ENCODE peak calls at places on chromosomes 4 and X, in ten cellular contexts. R, A, K, Q, Z, C, E, V, H and X are unnamed samples.

GRCh38 chr4:71270901-71271300 is 67.9 kb upstream of the SLC4A4 start:
- DNase-seq in R (no peak), A (no peak), K (peak), Q (peak), Z (no peak), C (peak), E (no peak), V (peak), H (peak), X (no peak)

GRCh38 chrX:13120017-13120416 is 75.6 kb upstream of the FAM9C start:
- DNase-seq in R (no peak), A (no peak), K (peak), Q (peak), Z (peak), C (peak), E (peak), V (peak), H (peak), X (no peak)

GRCh38 chr4:15232725-15233597 is 194.9 kb upstream of the C1QTNF7 start:
- DNase-seq in R (no peak), A (no peak), K (no peak), Q (no peak), Z (no peak), C (no peak), E (no peak), V (peak), H (no peak), X (no peak)

GRCh38 chr4:185144601-185145240 is 1.7 kb downstream of the SLC25A4 start:
- DNase-seq in R (no peak), A (no peak), K (no peak), Q (no peak), Z (no peak), C (no peak), E (no peak), V (peak), H (no peak), X (no peak)

GRCh38 chrX:70422886-70423336 is at the start of gene GDPD2:
- DNase-seq in R (no peak), A (no peak), K (peak), Q (peak), Z (no peak), C (no peak), E (no peak), V (peak), H (peak), X (no peak)

GRCh38 chrX:50107470-50107869 is 93.3 kb downstream of the AKAP4 start:
- DNase-seq in R (no peak), A (no peak), K (no peak), Q (no peak), Z (no peak), C (no peak), E (no peak), V (no peak), H (no peak), X (no peak)

GRCh38 chrX:103431316-103431715 is 55.0 kb downstream of the BEX3 start:
- DNase-seq in R (no peak), A (no peak), K (no peak), Q (peak), Z (no peak), C (no peak), E (no peak), V (no peak), H (no peak), X (no peak)

GRCh38 chrX:77899081-77899828 is at the start of gene COX7B:
- DNase-seq in R (peak), A (peak), K (peak), Q (peak), Z (peak), C (peak), E (peak), V (peak), H (peak), X (no peak)

GRCh38 chr4:12729384-12729783 is 754.8 kb downstream of the RAB28 start:
- DNase-seq in R (no peak), A (no peak), K (no peak), Q (peak), Z (no peak), C (peak), E (no peak), V (peak), H (no peak), X (no peak)

GRCh38 chr4:47526281-47526680 is 41.2 kb downstream of the ATP10D start:
- DNase-seq in R (no peak), A (no peak), K (no peak), Q (no peak), Z (no peak), C (no peak), E (no peak), V (no peak), H (no peak), X (no peak)

GRCh38 chr4:105092356-105092755 is 54.3 kb upstream of the TET2 start:
- DNase-seq in R (no peak), A (no peak), K (no peak), Q (no peak), Z (no peak), C (no peak), E (no peak), V (no peak), H (no peak), X (no peak)

GRCh38 chr4:184645904-184646610 is 3.2 kb downstream of the CASP3 start:
- DNase-seq in R (no peak), A (no peak), K (no peak), Q (no peak), Z (no peak), C (no peak), E (no peak), V (no peak), H (peak), X (no peak)

GRCh38 chr4:183443609-183444148 is 757 bp upstream of the CDKN2AIP start:
- DNase-seq in R (peak), A (peak), K (no peak), Q (no peak), Z (no peak), C (peak), E (no peak), V (no peak), H (no peak), X (peak)

GRCh38 chr4:24211821-24212220 is 322.0 kb upstream of the PPARGC1A start:
- DNase-seq in R (no peak), A (no peak), K (no peak), Q (no peak), Z (no peak), C (no peak), E (no peak), V (no peak), H (no peak), X (no peak)

GRCh38 chr4:55397024-55397520 is 1.3 kb downstream of the TMEM165 start:
- DNase-seq in R (peak), A (no peak), K (no peak), Q (no peak), Z (peak), C (peak), E (peak), V (no peak), H (no peak), X (peak)

GRCh38 chrX:65635371-65635770 is 32.1 kb upstream of the MSN start:
- DNase-seq in R (no peak), A (no peak), K (no peak), Q (no peak), Z (no peak), C (no peak), E (peak), V (no peak), H (no peak), X (no peak)
- H3K27ac ChIP-seq in R (peak), A (no peak), K (peak), Q (peak), Z (peak), C (no peak), E (peak), V (no peak), H (peak), X (no peak)

DNA sequence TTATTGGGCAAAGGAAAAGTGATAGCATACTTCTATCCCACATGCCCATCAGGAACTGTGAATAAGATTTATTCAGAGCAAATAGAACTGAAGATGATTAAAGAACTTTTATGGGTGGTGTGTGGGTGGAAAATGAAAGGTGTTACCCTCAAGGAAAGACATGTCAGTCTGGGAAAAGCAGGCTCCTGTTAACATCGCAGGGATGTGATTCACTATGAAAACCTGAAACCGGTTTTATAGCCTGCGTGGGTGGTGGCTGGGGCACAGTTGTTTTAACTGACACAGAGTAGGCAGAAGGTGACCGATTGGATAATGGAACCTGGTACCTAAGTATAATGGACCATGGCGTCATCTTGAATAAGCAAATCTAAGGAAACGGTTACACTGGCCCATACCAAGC is 61.3 kb upstream of the CASK start:
- DNase-seq in R (no peak), A (no peak), K (no peak), Q (no peak), Z (no peak), C (no peak), E (no peak), V (no peak), H (peak), X (no peak)
- TF ChIP-seq EP300 in R (no peak), A (no peak), K (no peak), Q (no peak), Z (no peak), C (no peak), E (no peak), V (no peak), H (no peak), X (no peak)

DNA sequence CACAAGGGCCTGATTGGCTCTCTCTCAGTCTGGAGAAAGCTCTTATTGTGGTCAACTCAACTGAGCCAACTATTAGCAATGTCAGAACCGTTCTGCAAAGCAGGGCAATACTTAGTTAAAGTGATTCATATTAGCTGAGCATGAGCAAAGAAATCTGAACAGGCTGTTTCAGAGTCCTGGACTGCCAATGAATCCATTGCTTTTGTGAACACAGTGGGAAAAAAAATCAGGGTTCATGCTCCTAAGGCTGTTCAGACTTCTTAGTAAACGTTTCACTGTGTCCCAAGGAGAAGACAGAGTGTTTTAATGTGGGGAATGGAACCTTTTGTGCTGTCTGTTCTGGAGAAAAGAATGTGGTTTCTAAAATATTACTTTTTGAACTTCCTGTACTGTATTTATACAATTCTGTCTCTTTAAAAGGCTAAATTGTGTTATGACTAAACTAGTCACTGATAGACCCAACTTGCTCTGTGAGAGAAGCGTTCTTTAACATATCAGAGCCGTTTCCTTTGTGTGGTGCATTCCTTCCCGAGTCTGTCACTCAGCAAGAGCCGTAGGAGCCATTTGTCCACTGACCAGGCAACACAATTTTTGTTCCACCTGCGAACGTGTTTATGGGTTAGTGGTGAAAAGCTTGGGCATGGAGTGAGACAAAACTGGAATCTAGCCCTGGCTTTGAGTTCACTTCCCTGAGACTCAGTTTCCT is 366.1 kb downstream of the FBXO8 start:
- DNase-seq in R (no peak), A (no peak), K (no peak), Q (no peak), Z (no peak), C (no peak), E (no peak), V (no peak), H (no peak), X (no peak)
- H3K4me3 ChIP-seq in R (no peak), A (no peak), K (no peak), Q (no peak), Z (no peak), C (no peak), E (no peak), V (no peak), H (no peak), X (no peak)

DNA sequence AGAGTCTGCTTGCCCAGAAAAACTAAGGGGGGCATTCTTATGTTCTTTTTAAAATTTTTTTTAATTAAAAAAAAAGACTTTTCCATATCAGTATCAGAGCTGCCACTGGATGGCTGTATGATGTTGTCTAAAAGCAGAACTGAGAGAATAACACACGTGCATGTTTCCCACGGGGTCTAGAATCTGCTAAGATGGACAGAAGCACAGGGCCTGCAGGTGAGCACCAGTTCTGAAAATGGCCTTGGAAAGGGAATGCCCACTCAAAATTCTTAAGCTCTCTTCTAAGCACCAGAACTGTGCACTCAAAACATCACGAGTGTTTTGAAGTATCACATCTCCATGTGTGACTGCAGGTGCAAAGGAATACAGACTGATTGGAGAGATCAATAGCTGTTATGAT is 61.1 kb downstream of the ARAP2 start:
- DNase-seq in R (no peak), A (no peak), K (no peak), Q (no peak), Z (no peak), C (no peak), E (no peak), V (no peak), H (no peak), X (no peak)
- H3K27ac ChIP-seq in R (no peak), A (no peak), K (no peak), Q (no peak), Z (no peak), C (no peak), E (no peak), V (no peak), H (no peak), X (no peak)

GRCh38 chr4:181301735-181302380 is 941.3 kb upstream of the TENM3 start:
- DNase-seq in R (no peak), A (no peak), K (peak), Q (peak), Z (peak), C (peak), E (no peak), V (peak), H (peak), X (no peak)
- TF ChIP-seq EP300 in R (no peak), A (no peak), K (no peak), Q (no peak), Z (no peak), C (no peak), E (no peak), V (no peak), H (no peak), X (no peak)

GRCh38 chrX:112826020-112826419 is 14.6 kb downstream of the AMOT start:
- DNase-seq in R (no peak), A (no peak), K (no peak), Q (no peak), Z (no peak), C (no peak), E (no peak), V (no peak), H (no peak), X (no peak)

GRCh38 chrX:112819013-112819635 is 21.5 kb downstream of the AMOT start:
- DNase-seq in R (no peak), A (no peak), K (no peak), Q (no peak), Z (no peak), C (no peak), E (no peak), V (no peak), H (no peak), X (no peak)

GRCh38 chrX:112820364-112821308 is 20.0 kb downstream of the AMOT start:
- DNase-seq in R (no peak), A (no peak), K (no peak), Q (no peak), Z (no peak), C (no peak), E (no peak), V (no peak), H (no peak), X (no peak)

GRCh38 chrX:112819813-112820212 is 20.8 kb downstream of the AMOT start:
- DNase-seq in R (no peak), A (no peak), K (no peak), Q (no peak), Z (no peak), C (no peak), E (no peak), V (no peak), H (no peak), X (no peak)

DNA sequence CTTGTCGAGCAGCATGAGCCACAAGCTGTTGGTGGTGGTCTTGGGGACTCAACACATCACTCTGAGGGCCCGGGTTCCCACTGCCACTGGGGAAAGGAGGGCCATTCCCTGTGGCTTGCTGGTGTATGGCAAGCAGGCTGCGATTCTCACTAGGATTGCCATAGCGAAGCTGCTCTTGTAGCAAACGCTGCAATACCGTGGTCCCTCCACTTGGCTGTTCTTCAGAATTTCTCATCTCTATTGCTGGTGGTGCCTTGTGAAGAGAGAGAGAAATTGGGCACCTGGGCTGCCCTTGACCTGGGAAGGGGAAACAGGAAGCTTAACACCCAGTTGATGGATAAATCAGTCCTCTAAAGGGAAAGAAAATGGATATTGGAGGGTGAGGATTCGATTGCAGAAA is 17.7 kb downstream of the AMOT start:
- DNase-seq in R (no peak), A (no peak), K (no peak), Q (peak), Z (no peak), C (no peak), E (no peak), V (no peak), H (no peak), X (no peak)
- H3K4me3 ChIP-seq in R (no peak), A (no peak), K (no peak), Q (no peak), Z (no peak), C (no peak), E (no peak), V (no peak), H (no peak), X (no peak)